ENCODE peak calls at places on chromosomes 2 and 18, in seven cellular contexts. H is activated CD4-positive, alpha-beta T cell treated with anti-CD3 and anti-CD28 coated beads for 4 hours; B is HTR-8/SVneo; M is fibroblast of mammary gland; A is fibroblast of the conjunctiva; V is NCI-H345; R is T-helper 1 cell. Z is an unnamed sample.

GRCh38 chr18:49207373-49207772 is 253.1 kb downstream of the DYM start:
- DNase-seq in V (no peak), B (no peak), A (no peak), R (no peak), M (no peak), H (no peak), Z (no peak)

GRCh38 chr2:1972428-1972827 is 228.1 kb upstream of the PXDN start:
- DNase-seq in B (no peak), H (no peak), A (peak), R (no peak), M (peak), V (peak), Z (peak)

GRCh38 chr2:165877565-165878550 is 75.7 kb downstream of the TTC21B start:
- DNase-seq in M (peak), R (no peak), B (no peak), H (no peak), A (no peak), V (no peak), Z (no peak)

GRCh38 chr2:228545041-228545440 is 363.6 kb upstream of the SPHKAP start:
- DNase-seq in H (no peak), A (no peak), B (peak), V (no peak), M (peak), R (no peak), Z (no peak)

GRCh38 chr2:143225931-143226330 is 96.7 kb downstream of the ARHGAP15 start:
- DNase-seq in M (no peak), V (no peak), R (no peak), B (no peak), H (no peak), A (no peak), Z (no peak)

GRCh38 chr18:56380682-56381081 is 257.7 kb downstream of the TXNL1 start:
- DNase-seq in B (no peak), H (no peak), A (no peak), V (no peak), R (no peak), M (no peak), Z (no peak)

GRCh38 chr2:73832905-73833304 is 4.1 kb downstream of the STAMBP start:
- DNase-seq in R (no peak), H (no peak), M (peak), V (no peak), B (no peak), A (peak), Z (no peak)

GRCh38 chr2:218726004-218726574 is 15.5 kb downstream of the TTLL4 start:
- DNase-seq in B (no peak), M (no peak), H (no peak), V (no peak), R (no peak), A (no peak), Z (no peak)

GRCh38 chr2:159595410-159596046 is 20.8 kb downstream of the BAZ2B start:
- DNase-seq in V (no peak), A (no peak), H (no peak), M (no peak), B (no peak), R (no peak), Z (no peak)

GRCh38 chr2:162317058-162317742 is 1.3 kb downstream of the IFIH1 start:
- DNase-seq in M (no peak), R (no peak), A (no peak), B (no peak), H (no peak), V (no peak), Z (no peak)

GRCh38 chr2:238220892-238221521 is 17.5 kb upstream of the ILKAP start:
- DNase-seq in M (peak), B (no peak), H (no peak), R (no peak), A (no peak), V (no peak), Z (no peak)

GRCh38 chr2:201157694-201158093 is 25.2 kb upstream of the CASP10 start:
- DNase-seq in R (no peak), A (no peak), V (no peak), B (no peak), H (no peak), M (peak), Z (no peak)

GRCh38 chr2:240914645-240915525 is 8.7 kb downstream of the CROCC2 start:
- DNase-seq in V (no peak), R (no peak), B (no peak), M (no peak), H (no peak), A (no peak), Z (no peak)

GRCh38 chr2:96906719-96907404 is 37.0 kb upstream of the SEMA4C start:
- DNase-seq in V (no peak), H (no peak), R (no peak), B (no peak), A (peak), M (peak), Z (peak)

GRCh38 chr2:127355407-127356008 is 32.3 kb downstream of the MAP3K2 start:
- DNase-seq in A (no peak), B (no peak), H (peak), R (peak), M (peak), V (no peak), Z (no peak)

GRCh38 chr2:20506281-20506685 is 59.4 kb downstream of the RHOB start:
- DNase-seq in H (no peak), B (peak), M (peak), R (no peak), V (no peak), A (no peak), Z (no peak)

GRCh38 chr18:75173125-75173432 is 35.9 kb downstream of the PTGR3 start:
- DNase-seq in V (no peak), H (no peak), B (no peak), M (peak), R (no peak), A (no peak), Z (no peak)

GRCh38 chr2:189527812-189528591 is 52.6 kb downstream of the SLC40A1 start:
- DNase-seq in B (no peak), H (no peak), M (no peak), V (no peak), A (no peak), R (no peak), Z (no peak)

GRCh38 chr2:225437319-225437718 is 37.8 kb downstream of the NYAP2 start:
- DNase-seq in R (no peak), A (no peak), H (no peak), B (no peak), M (no peak), V (no peak), Z (no peak)

GRCh38 chr2:10575566-10576300 is 114.0 kb downstream of the NOL10 start:
- DNase-seq in H (no peak), M (peak), V (no peak), R (no peak), A (no peak), B (peak), Z (no peak)

GRCh38 chr18:75551071-75551470 is 123.6 kb upstream of the SMIM21 start:
- DNase-seq in M (no peak), A (no peak), B (no peak), R (no peak), H (no peak), V (no peak), Z (no peak)

GRCh38 chr2:151729416-151729811 is 4.9 kb downstream of the NEB start:
- DNase-seq in M (no peak), B (no peak), A (no peak), R (no peak), V (peak), H (no peak), Z (no peak)

GRCh38 chr18:12321331-12321730 is 13.3 kb downstream of the TUBB6 start:
- DNase-seq in V (no peak), B (no peak), H (no peak), A (no peak), M (no peak), R (no peak), Z (no peak)

GRCh38 chr2:68375522-68376040 is 10.5 kb downstream of the PLEK start:
- DNase-seq in A (no peak), H (no peak), R (no peak), M (no peak), V (no peak), B (no peak), Z (no peak)

GRCh38 chr2:95047629-95048510 is 22.4 kb downstream of the MAL start:
- DNase-seq in A (no peak), V (peak), M (no peak), B (no peak), R (no peak), H (no peak), Z (no peak)

GRCh38 chr2:7061921-7062320 is 144.7 kb downstream of the RNF144A start:
- DNase-seq in A (no peak), M (no peak), H (no peak), R (no peak), V (no peak), B (no peak), Z (no peak)

GRCh38 chr2:186183406-186183805 is 302.7 kb upstream of the ZC3H15 start:
- DNase-seq in V (no peak), R (no peak), B (no peak), A (no peak), M (no peak), H (no peak), Z (no peak)

GRCh38 chr18:35933982-35934381 is 38.5 kb upstream of the RMP24 start:
- DNase-seq in R (no peak), H (no peak), A (no peak), V (peak), B (no peak), M (no peak), Z (no peak)

GRCh38 chr2:10787176-10787968 is 25.2 kb downstream of the PDIA6 start:
- DNase-seq in R (peak), M (peak), B (no peak), A (no peak), V (no peak), H (peak), Z (no peak)

GRCh38 chr2:9188823-9189222 is 17.8 kb upstream of the ASAP2 start:
- DNase-seq in M (no peak), R (no peak), B (no peak), A (no peak), V (no peak), H (no peak), Z (no peak)

GRCh38 chr2:230824406-230824978 is 40.2 kb upstream of the ITM2C start:
- DNase-seq in A (peak), M (peak), H (peak), B (peak), R (peak), V (peak), Z (peak)